ENCODE peak calls at places on chromosomes 16 and 17, in four cellular contexts. One of them, this sample, is unnamed.

GRCh38 chr17:81061027-81061426 is 26.1 kb downstream of the BAIAP2 start:
- DNase-seq in heart left ventricle: no peak
- DNase-seq in brain microvascular endothelial cell: no peak
- DNase-seq in CD8-positive, alpha-beta T cell: no peak
- DNase-seq in this sample: no peak

GRCh38 chr16:13316008-13316407 is 414.6 kb downstream of the SHISA9 start:
- DNase-seq in heart left ventricle: no peak
- DNase-seq in brain microvascular endothelial cell: no peak
- DNase-seq in CD8-positive, alpha-beta T cell: no peak
- DNase-seq in this sample: no peak

GRCh38 chr17:4175921-4176802 is 33.2 kb downstream of the CYB5D2 start:
- DNase-seq in heart left ventricle: no peak
- DNase-seq in brain microvascular endothelial cell: peak; percentile 18
- DNase-seq in CD8-positive, alpha-beta T cell: peak; percentile 40
- DNase-seq in this sample: no peak

GRCh38 chr16:72963921-72964320 is 84.0 kb downstream of the ZFHX3 start:
- DNase-seq in heart left ventricle: no peak
- DNase-seq in brain microvascular endothelial cell: peak; percentile 28
- DNase-seq in CD8-positive, alpha-beta T cell: no peak
- DNase-seq in this sample: no peak

GRCh38 chr17:81684442-81684911 is 666 bp downstream of the HGS start:
- DNase-seq in heart left ventricle: no peak
- DNase-seq in brain microvascular endothelial cell: peak; percentile 81
- DNase-seq in CD8-positive, alpha-beta T cell: peak; percentile 19
- DNase-seq in this sample: no peak

GRCh38 chr17:65841116-65841515 is 279.7 kb upstream of the AXIN2 start:
- DNase-seq in heart left ventricle: no peak
- DNase-seq in brain microvascular endothelial cell: no peak
- DNase-seq in CD8-positive, alpha-beta T cell: no peak
- DNase-seq in this sample: no peak

GRCh38 chr16:68126395-68126794 is 41.2 kb downstream of the NFATC3 start:
- DNase-seq in heart left ventricle: no peak
- DNase-seq in brain microvascular endothelial cell: no peak
- DNase-seq in CD8-positive, alpha-beta T cell: no peak
- DNase-seq in this sample: no peak

GRCh38 chr17:507441-507840 is 154.8 kb upstream of the RPH3AL start:
- DNase-seq in heart left ventricle: no peak
- DNase-seq in brain microvascular endothelial cell: no peak
- DNase-seq in CD8-positive, alpha-beta T cell: no peak
- DNase-seq in this sample: no peak

GRCh38 chr17:14813649-14814048 is 451.5 kb downstream of the PMP22 start:
- DNase-seq in heart left ventricle: no peak
- DNase-seq in brain microvascular endothelial cell: no peak
- DNase-seq in CD8-positive, alpha-beta T cell: no peak
- DNase-seq in this sample: no peak

GRCh38 chr17:5364696-5365095 is 54.8 kb downstream of the NUP88 start:
- DNase-seq in heart left ventricle: no peak
- DNase-seq in brain microvascular endothelial cell: no peak
- DNase-seq in CD8-positive, alpha-beta T cell: no peak
- DNase-seq in this sample: no peak

GRCh38 chr17:49338883-49339282 is 23.2 kb downstream of the ZNF652 start:
- DNase-seq in heart left ventricle: no peak
- DNase-seq in brain microvascular endothelial cell: no peak
- DNase-seq in CD8-positive, alpha-beta T cell: no peak
- DNase-seq in this sample: no peak

GRCh38 chr17:40501499-40501911 is at the start of gene TNS4:
- DNase-seq in heart left ventricle: no peak
- DNase-seq in brain microvascular endothelial cell: no peak
- DNase-seq in CD8-positive, alpha-beta T cell: no peak
- DNase-seq in this sample: no peak

GRCh38 chr16:3659200-3659599 is 4.7 kb downstream of the DNASE1 start:
- DNase-seq in heart left ventricle: no peak
- DNase-seq in brain microvascular endothelial cell: no peak
- DNase-seq in CD8-positive, alpha-beta T cell: no peak
- DNase-seq in this sample: no peak

GRCh38 chr16:81140930-81141780 is 45.0 kb upstream of the GCSH start:
- DNase-seq in heart left ventricle: no peak
- DNase-seq in brain microvascular endothelial cell: no peak
- DNase-seq in CD8-positive, alpha-beta T cell: no peak
- DNase-seq in this sample: no peak

GRCh38 chr17:46178550-46179198 is 14.6 kb downstream of the KANSL1 start:
- DNase-seq in heart left ventricle: no peak
- DNase-seq in brain microvascular endothelial cell: peak; percentile 30
- DNase-seq in CD8-positive, alpha-beta T cell: no peak
- DNase-seq in this sample: no peak

GRCh38 chr17:77690271-77691161 is 268.0 kb upstream of the TNRC6C start:
- DNase-seq in heart left ventricle: peak; percentile 38
- DNase-seq in brain microvascular endothelial cell: no peak
- DNase-seq in CD8-positive, alpha-beta T cell: peak; percentile 38
- DNase-seq in this sample: no peak

GRCh38 chr16:3857189-3858013 is 23.1 kb downstream of the CREBBP start:
- DNase-seq in heart left ventricle: no peak
- DNase-seq in brain microvascular endothelial cell: no peak
- DNase-seq in CD8-positive, alpha-beta T cell: no peak
- DNase-seq in this sample: no peak

GRCh38 chr17:3984719-3985444 is 20.6 kb upstream of the ATP2A3 start:
- DNase-seq in heart left ventricle: no peak
- DNase-seq in brain microvascular endothelial cell: no peak
- DNase-seq in CD8-positive, alpha-beta T cell: no peak
- DNase-seq in this sample: no peak

GRCh38 chr17:57666946-57667345 is 78.2 kb downstream of the CCDC182 start:
- DNase-seq in heart left ventricle: no peak
- DNase-seq in brain microvascular endothelial cell: no peak
- DNase-seq in CD8-positive, alpha-beta T cell: peak; percentile 8
- DNase-seq in this sample: no peak

GRCh38 chr17:17692353-17693252 is 11.3 kb downstream of the RAI1 start:
- DNase-seq in heart left ventricle: no peak
- DNase-seq in brain microvascular endothelial cell: no peak
- DNase-seq in CD8-positive, alpha-beta T cell: no peak
- DNase-seq in this sample: no peak

GRCh38 chr17:82097187-82097918 is 683 bp downstream of the FASN start:
- DNase-seq in heart left ventricle: peak; percentile 49
- DNase-seq in brain microvascular endothelial cell: peak; percentile 44
- DNase-seq in CD8-positive, alpha-beta T cell: no peak
- DNase-seq in this sample: no peak

GRCh38 chr17:69088643-69089200 is 28.0 kb upstream of the ABCA9 start:
- DNase-seq in heart left ventricle: no peak
- DNase-seq in brain microvascular endothelial cell: no peak
- DNase-seq in CD8-positive, alpha-beta T cell: no peak
- DNase-seq in this sample: no peak

GRCh38 chr17:69082696-69083095 is 22.0 kb upstream of the ABCA9 start:
- DNase-seq in heart left ventricle: no peak
- DNase-seq in brain microvascular endothelial cell: no peak
- DNase-seq in CD8-positive, alpha-beta T cell: no peak
- DNase-seq in this sample: no peak

GRCh38 chr17:69090365-69090764 is 29.6 kb upstream of the ABCA9 start:
- DNase-seq in heart left ventricle: no peak
- DNase-seq in brain microvascular endothelial cell: no peak
- DNase-seq in CD8-positive, alpha-beta T cell: no peak
- DNase-seq in this sample: no peak

DNA sequence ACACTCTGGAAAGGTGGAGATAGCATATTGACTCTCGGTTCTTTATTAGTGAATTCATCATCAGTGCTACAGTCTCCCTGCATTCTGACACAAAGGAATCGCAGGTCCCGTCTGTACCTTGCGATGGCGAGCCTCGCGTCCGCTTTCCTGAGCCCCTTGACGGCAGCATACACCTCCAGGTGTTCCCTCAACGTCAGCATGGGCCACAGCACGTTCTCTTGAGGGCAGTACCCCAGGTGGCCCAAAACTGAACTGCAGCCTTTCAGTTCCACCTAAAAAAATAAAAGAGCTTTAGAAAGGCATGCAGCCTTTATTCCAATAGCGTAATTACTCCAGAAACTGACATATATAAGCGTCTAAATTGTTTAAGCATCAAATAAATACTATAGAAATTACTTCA is 24.2 kb upstream of the ABCA9 start:
- DNase-seq in heart left ventricle: no peak
- DNase-seq in brain microvascular endothelial cell: no peak
- DNase-seq in CD8-positive, alpha-beta T cell: no peak
- DNase-seq in this sample: no peak
- TF ChIP-seq CTCF in heart left ventricle: peak; percentile 24
- TF ChIP-seq CTCF in brain microvascular endothelial cell: peak; percentile 67
- TF ChIP-seq CTCF in CD8-positive, alpha-beta T cell: peak; percentile 31
- TF ChIP-seq CTCF in this sample: no peak

DNA sequence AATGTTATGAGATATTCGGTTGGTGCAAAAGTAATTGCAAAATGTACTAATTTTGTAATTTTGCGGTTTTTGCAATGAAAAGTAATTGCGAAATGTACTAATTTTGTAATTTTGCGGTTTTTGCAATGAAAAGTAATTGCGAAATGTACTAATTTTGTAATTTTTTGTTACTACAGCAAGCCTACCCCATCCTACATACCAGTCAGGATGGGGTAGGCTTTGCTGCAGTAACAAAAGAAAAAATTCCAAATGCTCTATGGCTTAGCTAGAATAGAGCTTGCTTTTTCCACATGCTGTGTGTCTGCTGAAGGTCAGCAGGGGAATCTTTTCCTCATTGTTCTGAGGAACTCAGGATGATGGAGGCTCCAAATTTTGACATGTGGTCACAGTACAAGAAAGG is 83.3 kb upstream of the GPRC5B start:
- DNase-seq in heart left ventricle: no peak
- DNase-seq in brain microvascular endothelial cell: no peak
- DNase-seq in CD8-positive, alpha-beta T cell: no peak
- DNase-seq in this sample: no peak
- TF ChIP-seq CTCF in heart left ventricle: no peak
- TF ChIP-seq CTCF in brain microvascular endothelial cell: no peak
- TF ChIP-seq CTCF in CD8-positive, alpha-beta T cell: no peak
- TF ChIP-seq CTCF in this sample: no peak

GRCh38 chr17:37789166-37789565 is 44.3 kb upstream of the HNF1B start:
- DNase-seq in heart left ventricle: no peak
- DNase-seq in brain microvascular endothelial cell: no peak
- DNase-seq in CD8-positive, alpha-beta T cell: no peak
- DNase-seq in this sample: no peak

GRCh38 chr17:37790153-37790552 is 45.3 kb upstream of the HNF1B start:
- DNase-seq in heart left ventricle: no peak
- DNase-seq in brain microvascular endothelial cell: no peak
- DNase-seq in CD8-positive, alpha-beta T cell: no peak
- DNase-seq in this sample: no peak

GRCh38 chr17:37792787-37793186 is 47.9 kb upstream of the HNF1B start:
- DNase-seq in heart left ventricle: no peak
- DNase-seq in brain microvascular endothelial cell: peak; percentile 37
- DNase-seq in CD8-positive, alpha-beta T cell: no peak
- DNase-seq in this sample: no peak

GRCh38 chr17:37791985-37792384 is 47.1 kb upstream of the HNF1B start:
- DNase-seq in heart left ventricle: no peak
- DNase-seq in brain microvascular endothelial cell: no peak
- DNase-seq in CD8-positive, alpha-beta T cell: no peak
- DNase-seq in this sample: no peak

GRCh38 chr17:37791434-37791833 is 46.6 kb upstream of the HNF1B start:
- DNase-seq in heart left ventricle: no peak
- DNase-seq in brain microvascular endothelial cell: no peak
- DNase-seq in CD8-positive, alpha-beta T cell: peak; percentile 28
- DNase-seq in this sample: no peak
- TF ChIP-seq CTCF in heart left ventricle: peak; percentile 39
- TF ChIP-seq CTCF in brain microvascular endothelial cell: peak; percentile 58
- TF ChIP-seq CTCF in CD8-positive, alpha-beta T cell: peak; percentile 69
- TF ChIP-seq CTCF in this sample: no peak

DNA sequence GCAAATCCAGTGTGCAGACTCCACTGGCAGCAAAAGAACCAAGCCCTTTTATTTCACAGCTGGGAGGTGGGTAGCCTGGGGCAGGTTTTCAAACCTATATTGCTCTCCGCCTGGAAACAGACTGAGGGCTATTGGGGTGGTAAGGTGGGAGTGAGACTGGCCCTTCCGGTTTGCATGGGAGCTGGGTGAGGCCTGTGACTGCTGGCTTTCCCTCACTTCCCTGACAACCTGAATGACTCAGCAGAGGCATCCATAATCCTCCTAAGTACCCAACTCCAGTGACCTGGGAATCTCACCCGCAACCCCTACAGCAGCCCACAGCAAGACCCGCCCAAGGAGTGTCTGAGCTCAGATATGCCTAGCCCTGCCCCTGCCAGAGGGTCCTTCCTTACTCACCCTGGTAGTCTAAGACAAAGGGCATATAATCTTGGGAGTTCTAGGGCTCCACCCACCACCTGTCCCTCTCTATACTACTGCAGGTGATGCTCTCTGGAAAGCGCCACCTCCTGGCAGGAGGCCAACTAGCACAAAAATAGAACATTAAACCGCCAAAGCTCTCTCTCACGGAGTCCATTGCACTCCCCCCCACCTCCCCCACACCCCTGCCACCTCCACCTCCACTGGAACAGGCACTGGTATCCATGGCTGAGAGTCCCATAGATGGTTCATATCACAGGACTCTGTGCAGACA is 602.0 kb upstream of the C16orf82 start:
- DNase-seq in heart left ventricle: no peak
- DNase-seq in brain microvascular endothelial cell: no peak
- DNase-seq in CD8-positive, alpha-beta T cell: no peak
- DNase-seq in this sample: no peak
- TF ChIP-seq CTCF in heart left ventricle: no peak
- TF ChIP-seq CTCF in brain microvascular endothelial cell: no peak
- TF ChIP-seq CTCF in CD8-positive, alpha-beta T cell: no peak
- TF ChIP-seq CTCF in this sample: no peak